ENCODE peak calls at places on chromosomes 16 and 17, in nine cellular contexts. N is suprapubic skin, L is SK-N-SH, X is A549, O is transverse colon, T is tibial nerve, Q is esophagus muscularis mucosa, S is upper lobe of left lung, F is stomach. H is an unnamed sample.

GRCh38 chr16:3383045-3383448 is 17.8 kb downstream of the ZSCAN32 start:
- DNase-seq in N (no peak), L (no peak), X (peak; percentile 19), O (no peak), T (no peak), Q (no peak), S (no peak), F (no peak), H (no peak)

GRCh38 chr17:21199311-21199710 is 14.7 kb downstream of the TMEM11 start:
- DNase-seq in N (no peak), L (no peak), X (no peak), O (no peak), T (no peak), Q (no peak), S (no peak), F (no peak), H (no peak)

GRCh38 chr16:89733322-89733721 is 12.0 kb downstream of the ZNF276 start:
- DNase-seq in N (no peak), L (no peak), X (no peak), O (no peak), T (no peak), Q (no peak), S (no peak), F (no peak), H (no peak)

GRCh38 chr16:82814059-82814458 is 187.3 kb downstream of the CDH13 start:
- DNase-seq in N (no peak), L (no peak), X (no peak), O (no peak), T (no peak), Q (no peak), S (no peak), F (no peak), H (no peak)

GRCh38 chr16:13994239-13995106 is 74.5 kb downstream of the ERCC4 start:
- DNase-seq in N (peak; percentile 13), L (no peak), X (no peak), O (no peak), T (no peak), Q (peak; percentile 78), S (no peak), F (no peak), H (no peak)

GRCh38 chr16:47877166-47877565 is 278.6 kb downstream of the ABCC12 start:
- DNase-seq in N (no peak), L (no peak), X (no peak), O (no peak), T (no peak), Q (peak; percentile 74), S (no peak), F (no peak), H (no peak)

GRCh38 chr17:48155889-48156670 is 48.5 kb downstream of the SNX11 start:
- DNase-seq in N (no peak), L (no peak), X (no peak), O (no peak), T (no peak), Q (no peak), S (no peak), F (no peak), H (no peak)

GRCh38 chr17:57305329-57305728 is 49.0 kb downstream of the MSI2 start:
- DNase-seq in N (no peak), L (no peak), X (no peak), O (no peak), T (no peak), Q (no peak), S (no peak), F (no peak), H (no peak)

GRCh38 chr17:82658796-82659452 is 10.7 kb upstream of the WDR45B start:
- DNase-seq in N (no peak), L (no peak), X (no peak), O (no peak), T (no peak), Q (no peak), S (peak; percentile 79), F (no peak), H (no peak)
- TF ChIP-seq EP300 in N (no peak), L (no peak), X (no peak), O (no peak), T (no peak), Q (no peak), S (no peak), F (no peak), H (no peak)

GRCh38 chr17:4502466-4503154 is 3.9 kb downstream of the SPNS2 start:
- DNase-seq in N (no peak), L (no peak), X (no peak), O (no peak), T (no peak), Q (no peak), S (peak; percentile 46), F (no peak), H (no peak)

GRCh38 chr17:4499431-4500187 is 928 bp downstream of the SPNS2 start:
- DNase-seq in N (no peak), L (peak; percentile 75), X (peak; percentile 39), O (no peak), T (no peak), Q (no peak), S (peak; percentile 90), F (no peak), H (no peak)

GRCh38 chr17:4501295-4501949 is 2.7 kb downstream of the SPNS2 start:
- DNase-seq in N (no peak), L (no peak), X (no peak), O (no peak), T (no peak), Q (no peak), S (no peak), F (no peak), H (no peak)

GRCh38 chr17:4498461-4499397 is at the start of gene SPNS2:
- DNase-seq in N (no peak), L (peak; percentile 97), X (peak; percentile 55), O (peak; percentile 68), T (no peak), Q (no peak), S (peak; percentile 95), F (peak; percentile 83), H (no peak)

DNA sequence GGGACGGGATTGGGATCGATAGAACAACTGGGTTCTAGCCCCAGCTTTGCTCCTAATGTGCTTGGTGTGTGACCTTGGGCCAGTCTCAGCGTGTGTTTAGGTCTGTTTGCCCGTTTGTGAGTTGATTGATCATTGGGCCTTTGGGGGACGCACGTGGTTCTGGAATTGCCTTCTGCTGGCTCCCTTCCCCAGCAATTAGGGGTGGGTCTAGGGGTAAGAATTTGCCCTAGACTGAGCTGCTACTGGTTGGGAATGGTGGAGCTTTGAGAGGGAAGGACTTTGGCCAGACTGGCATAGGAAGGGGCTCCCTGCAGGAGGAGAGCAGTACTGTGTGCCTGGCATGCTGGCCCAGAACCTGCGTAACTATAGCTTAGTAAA is 1.5 kb downstream of the SPNS2 start:
- DNase-seq in N (no peak), L (no peak), X (no peak), O (no peak), T (no peak), Q (no peak), S (no peak), F (no peak), H (no peak)
- H3K4me1 ChIP-seq in N (peaks cover 21% of the 10 kb centered on the region), L (peaks cover 3% of the 10 kb centered on the region), X (peaks cover 25% of the 10 kb centered on the region), O (peaks cover 12% of the 10 kb centered on the region), T (no peaks in the 10 kb centered on the region), Q (peaks cover 48% of the 10 kb centered on the region), S (peaks cover 70% of the 10 kb centered on the region), F (peaks cover 44% of the 10 kb centered on the region), H (peaks cover 22% of the 10 kb centered on the region)

GRCh38 chr17:42673266-42673884 is 3.4 kb downstream of the PLEKHH3 start:
- DNase-seq in N (no peak), L (no peak), X (no peak), O (no peak), T (no peak), Q (no peak), S (peak; percentile 83), F (no peak), H (no peak)

GRCh38 chr17:42675984-42676423 is 790 bp downstream of the PLEKHH3 start:
- DNase-seq in N (no peak), L (peak; percentile 71), X (peak; percentile 47), O (peak; percentile 77), T (no peak), Q (no peak), S (peak; percentile 92), F (peak; percentile 82), H (peak; percentile 87)

GRCh38 chr17:42674755-42675347 is 1.9 kb downstream of the PLEKHH3 start:
- DNase-seq in N (no peak), L (no peak), X (no peak), O (peak; percentile 32), T (no peak), Q (no peak), S (no peak), F (peak; percentile 66), H (no peak)

GRCh38 chr17:42675348-42675983 is 1.3 kb downstream of the PLEKHH3 start:
- DNase-seq in N (no peak), L (peak; percentile 73), X (no peak), O (peak; percentile 44), T (no peak), Q (no peak), S (peak; percentile 88), F (peak; percentile 77), H (no peak)

GRCh38 chr17:42673885-42674754 is 2.7 kb downstream of the PLEKHH3 start:
- DNase-seq in N (no peak), L (peak; percentile 81), X (peak; percentile 66), O (peak; percentile 66), T (no peak), Q (no peak), S (peak; percentile 90), F (peak; percentile 45), H (peak; percentile 89)
- TF ChIP-seq EP300 in N (no peak), L (no peak), X (no peak), O (no peak), T (no peak), Q (no peak), S (no peak), F (no peak), H (no peak)

GRCh38 chr16:84616515-84616914 is 1.4 kb downstream of the COTL1 start:
- DNase-seq in N (no peak), L (no peak), X (peak; percentile 36), O (peak; percentile 56), T (no peak), Q (no peak), S (no peak), F (no peak), H (no peak)

GRCh38 chr16:84619103-84619460 is 1.2 kb upstream of the COTL1 start:
- DNase-seq in N (no peak), L (no peak), X (no peak), O (no peak), T (no peak), Q (no peak), S (no peak), F (no peak), H (no peak)

GRCh38 chr16:84617068-84617630 is 729 bp downstream of the COTL1 start:
- DNase-seq in N (no peak), L (peak; percentile 65), X (no peak), O (peak; percentile 59), T (no peak), Q (no peak), S (no peak), F (peak; percentile 45), H (peak; percentile 77)

GRCh38 chr16:84618428-84619102 is 687 bp upstream of the COTL1 start:
- DNase-seq in N (no peak), L (peak; percentile 63), X (peak; percentile 96), O (no peak), T (no peak), Q (no peak), S (no peak), F (no peak), H (no peak)

DNA sequence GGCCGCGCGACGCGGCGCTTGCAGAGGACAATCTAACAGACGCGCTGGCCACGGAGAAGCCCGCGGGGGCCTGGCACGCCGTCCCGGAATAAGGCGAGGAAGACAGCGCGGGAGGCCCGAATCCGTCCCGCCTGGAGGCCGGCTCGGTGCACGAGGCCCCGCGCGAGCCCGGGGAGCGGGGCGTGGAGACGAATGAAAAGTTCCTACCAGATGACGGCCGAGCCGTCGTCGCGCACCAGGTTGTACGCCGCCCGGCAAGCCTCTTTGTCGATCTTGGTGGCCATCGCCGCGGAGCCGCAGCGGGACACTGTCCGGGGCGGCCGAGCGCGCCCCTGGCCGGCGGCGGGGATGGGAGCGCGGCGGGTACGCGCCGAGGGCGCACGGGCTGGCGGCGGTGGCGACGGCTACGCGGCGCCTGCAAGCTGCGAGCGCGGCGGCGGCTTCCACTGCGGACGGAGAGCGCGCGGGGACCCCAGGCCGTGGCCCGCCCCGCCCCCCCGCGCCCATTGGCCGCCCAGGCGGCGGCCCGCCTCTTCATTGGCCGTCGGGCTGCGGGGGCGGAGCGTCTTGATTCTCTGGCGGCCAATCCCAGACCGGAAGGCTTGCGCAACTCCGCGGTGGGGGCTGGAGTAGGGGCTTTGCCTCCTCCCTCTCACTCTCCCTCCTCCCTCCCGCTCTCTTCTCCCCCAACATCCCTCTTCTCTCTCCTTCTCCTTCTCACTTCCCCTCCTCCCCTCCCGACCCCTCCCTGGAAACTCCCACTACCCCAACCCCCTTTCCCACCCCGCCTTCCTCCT is at the start of gene COTL1:
- DNase-seq in N (peak; percentile 97), L (peak; percentile 97), X (peak; percentile 98), O (peak; percentile 97), T (peak; percentile 98), Q (peak; percentile 98), S (peak; percentile 97), F (peak; percentile 98), H (peak; percentile 99)
- H3K4me1 ChIP-seq in N (peaks cover 43% of the 10 kb centered on the region), L (peaks cover 13% of the 10 kb centered on the region), X (peaks cover 49% of the 10 kb centered on the region), O (peaks cover 3% of the 10 kb centered on the region), T (no peaks in the 10 kb centered on the region), Q (peaks cover 20% of the 10 kb centered on the region), S (peaks cover 53% of the 10 kb centered on the region), F (peaks cover 40% of the 10 kb centered on the region), H (no peaks in the 10 kb centered on the region)

H was measured in sigmoid colon.